ENCODE peak calls at places on chromosomes 7 and 10, in seven cellular contexts. R is uterus; K is fibroblast of mammary gland; U is activated T-helper 1 cell treated with Interleukin-2 at 50 U/mL for 16 hours; Y is activated T-cell treated with anti-CD3 and anti-CD28 coated beads, Interleukin-2, amount 50 U/mL, for 1 hour; I is HTR-8/SVneo; Z is B cell. B is an unnamed sample.

GRCh38 chr7:945147-945555 is 9.3 kb downstream of the ADAP1 start:
- DNase-seq in R (no peak), K (no peak), U (no peak), Y (no peak), I (no peak), Z (no peak), B (no peak)

GRCh38 chr7:134686782-134687181 is 40.1 kb downstream of the BPGM start:
- DNase-seq in R (no peak), K (peak), U (no peak), Y (no peak), I (no peak), Z (no peak), B (no peak)

GRCh38 chr7:132430863-132431822 is 145.1 kb downstream of the PLXNA4 start:
- DNase-seq in R (peak), K (peak), U (peak), Y (peak), I (no peak), Z (no peak), B (peak)

GRCh38 chr10:8594176-8594575 is 539.7 kb downstream of the GATA3 start:
- DNase-seq in R (no peak), K (no peak), U (no peak), Y (no peak), I (no peak), Z (no peak), B (no peak)

GRCh38 chr10:103479135-103479534 is at the start of gene CALHM3:
- DNase-seq in R (no peak), K (no peak), U (no peak), Y (no peak), I (no peak), Z (no peak), B (no peak)

GRCh38 chr10:71205468-71205867 is 6.9 kb upstream of the UNC5B start:
- DNase-seq in R (no peak), K (peak), U (no peak), Y (no peak), I (no peak), Z (no peak), B (no peak)

GRCh38 chr10:29756476-29756875 is 121.7 kb upstream of the SVIL start:
- DNase-seq in R (no peak), K (no peak), U (no peak), Y (no peak), I (no peak), Z (no peak), B (no peak)

GRCh38 chr10:99004738-99005137 is 230.9 kb downstream of the HPSE2 start:
- DNase-seq in R (no peak), K (no peak), U (no peak), Y (no peak), I (no peak), Z (no peak), B (no peak)

GRCh38 chr10:70480254-70480861 is 1.8 kb downstream of the PALD1 start:
- DNase-seq in R (no peak), K (no peak), U (no peak), Y (peak), I (no peak), Z (no peak), B (no peak)

GRCh38 chr10:62804384-62805138 is at the start of gene ADO:
- DNase-seq in R (peak), K (peak), U (peak), Y (peak), I (peak), Z (peak), B (peak)

GRCh38 chr10:21176934-21177480 is 279.9 kb upstream of the NEBL start:
- DNase-seq in R (no peak), K (peak), U (no peak), Y (no peak), I (no peak), Z (no peak), B (no peak)

GRCh38 chr10:119370972-119371703 is 163.8 kb downstream of the GRK5 start:
- DNase-seq in R (peak), K (peak), U (no peak), Y (no peak), I (no peak), Z (no peak), B (peak)

GRCh38 chr10:125064681-125065492 is 95.5 kb downstream of the CTBP2 start:
- DNase-seq in R (no peak), K (peak), U (no peak), Y (no peak), I (no peak), Z (no peak), B (no peak)

GRCh38 chr7:69775231-69775771 is 177.0 kb downstream of the AUTS2 start:
- DNase-seq in R (no peak), K (peak), U (no peak), Y (no peak), I (no peak), Z (no peak), B (peak)

GRCh38 chr7:7035851-7036250 is 146.5 kb upstream of the C1GALT1 start:
- DNase-seq in R (no peak), K (no peak), U (no peak), Y (no peak), I (no peak), Z (no peak), B (no peak)

GRCh38 chr10:47276576-47277351 is 23.2 kb upstream of the GDF10 start:
- DNase-seq in R (no peak), K (no peak), U (no peak), Y (no peak), I (no peak), Z (no peak), B (no peak)

GRCh38 chr10:99944860-99945259 is 64.9 kb downstream of the DNMBP start:
- DNase-seq in R (no peak), K (no peak), U (no peak), Y (no peak), I (no peak), Z (no peak), B (no peak)

GRCh38 chr7:107939472-107940145 is 48.6 kb downstream of the DLD start:
- DNase-seq in R (peak), K (peak), U (no peak), Y (no peak), I (no peak), Z (no peak), B (no peak)

GRCh38 chr7:97798036-97799019 is 66.4 kb downstream of the TAC1 start:
- DNase-seq in R (no peak), K (no peak), U (no peak), Y (no peak), I (no peak), Z (no peak), B (no peak)

GRCh38 chr10:79293841-79294705 is 53.2 kb upstream of the PPIF start:
- DNase-seq in R (no peak), K (peak), U (no peak), Y (no peak), I (no peak), Z (peak), B (no peak)

GRCh38 chr7:146554568-146554967 is 438.0 kb downstream of the CNTNAP2 start:
- DNase-seq in R (no peak), K (no peak), U (no peak), Y (no peak), I (no peak), Z (no peak), B (no peak)

GRCh38 chr7:128281605-128282380 is 40.7 kb downstream of the LEP start:
- DNase-seq in R (no peak), K (no peak), U (no peak), Y (no peak), I (no peak), Z (no peak), B (no peak)

GRCh38 chr7:114085592-114086490 is 167.0 kb upstream of the PPP1R3A start:
- DNase-seq in R (peak), K (peak), U (no peak), Y (peak), I (no peak), Z (no peak), B (peak)

GRCh38 chr10:79244068-79244442 is 103.2 kb upstream of the PPIF start:
- DNase-seq in R (no peak), K (no peak), U (no peak), Y (no peak), I (no peak), Z (no peak), B (no peak)

GRCh38 chr10:112851582-112851981 is 98.5 kb upstream of the TCF7L2 start:
- DNase-seq in R (no peak), K (no peak), U (no peak), Y (no peak), I (no peak), Z (no peak), B (no peak)

GRCh38 chr10:69994262-69994661 is 58.4 kb upstream of the MACROH2A2 start:
- DNase-seq in R (peak), K (peak), U (no peak), Y (no peak), I (peak), Z (no peak), B (peak)